ENCODE peak calls at places on chromosomes 5 and 9, in five cellular contexts. One of them, this sample, is unnamed.
A peak's percentile ranks its signal among the peaks of the same experiment; 100 is the strongest.

GRCh38 chr9:74645007-74645639 is 148.0 kb downstream of the RORB start:
- DNase-seq in H1: no peak
- DNase-seq in mesenchymal stem cell: peak; percentile 5
- DNase-seq in neuronal stem cell: peak; percentile 18
- DNase-seq in trophoblast cell: peak; percentile 52
- DNase-seq in this sample: no peak

GRCh38 chr5:89946514-89946913 is 463.0 kb downstream of the CETN3 start:
- DNase-seq in H1: no peak
- DNase-seq in mesenchymal stem cell: no peak
- DNase-seq in neuronal stem cell: no peak
- DNase-seq in trophoblast cell: no peak
- DNase-seq in this sample: no peak

GRCh38 chr5:122091942-122092600 is 14.0 kb upstream of the LOX start:
- DNase-seq in H1: no peak
- DNase-seq in mesenchymal stem cell: peak; percentile 69
- DNase-seq in neuronal stem cell: peak; percentile 29
- DNase-seq in trophoblast cell: peak; percentile 60
- DNase-seq in this sample: peak; percentile 77

GRCh38 chr5:31581498-31582099 is 49.5 kb downstream of the C5orf22 start:
- DNase-seq in H1: no peak
- DNase-seq in mesenchymal stem cell: peak; percentile 47
- DNase-seq in neuronal stem cell: peak; percentile 15
- DNase-seq in trophoblast cell: peak; percentile 72
- DNase-seq in this sample: peak; percentile 52

GRCh38 chr9:128421474-128422010 is 885 bp downstream of the CERCAM start:
- DNase-seq in H1: no peak
- DNase-seq in mesenchymal stem cell: no peak
- DNase-seq in neuronal stem cell: no peak
- DNase-seq in trophoblast cell: peak; percentile 58
- DNase-seq in this sample: no peak

GRCh38 chr5:122870219-122870856 is 24.9 kb downstream of the SNX24 start:
- DNase-seq in H1: no peak
- DNase-seq in mesenchymal stem cell: peak; percentile 48
- DNase-seq in neuronal stem cell: no peak
- DNase-seq in trophoblast cell: peak; percentile 64
- DNase-seq in this sample: peak; percentile 56

GRCh38 chr9:133387680-133388079 is 11.5 kb downstream of the STKLD1 start:
- DNase-seq in H1: no peak
- DNase-seq in mesenchymal stem cell: no peak
- DNase-seq in neuronal stem cell: no peak
- DNase-seq in trophoblast cell: peak; percentile 68
- DNase-seq in this sample: no peak

GRCh38 chr5:67089200-67089725 is 107.3 kb downstream of the CD180 start:
- DNase-seq in H1: no peak
- DNase-seq in mesenchymal stem cell: peak; percentile 50
- DNase-seq in neuronal stem cell: no peak
- DNase-seq in trophoblast cell: no peak
- DNase-seq in this sample: peak; percentile 65

GRCh38 chr5:86330736-86331135 is 287.0 kb upstream of the COX7C start:
- DNase-seq in H1: no peak
- DNase-seq in mesenchymal stem cell: no peak
- DNase-seq in neuronal stem cell: no peak
- DNase-seq in trophoblast cell: no peak
- DNase-seq in this sample: no peak

GRCh38 chr5:452856-453710 is 10.1 kb downstream of the EXOC3 start:
- DNase-seq in H1: no peak
- DNase-seq in mesenchymal stem cell: peak; percentile 88
- DNase-seq in neuronal stem cell: no peak
- DNase-seq in trophoblast cell: no peak
- DNase-seq in this sample: no peak

GRCh38 chr9:12538842-12539584 is 154.2 kb upstream of the TYRP1 start:
- DNase-seq in H1: no peak
- DNase-seq in mesenchymal stem cell: no peak
- DNase-seq in neuronal stem cell: no peak
- DNase-seq in trophoblast cell: no peak
- DNase-seq in this sample: no peak

GRCh38 chr9:120839146-120839545 is 3.6 kb downstream of the PSMD5 start:
- DNase-seq in H1: no peak
- DNase-seq in mesenchymal stem cell: peak; percentile 51
- DNase-seq in neuronal stem cell: no peak
- DNase-seq in trophoblast cell: peak; percentile 19
- DNase-seq in this sample: peak; percentile 44

GRCh38 chr9:73200694-73201432 is 49.2 kb downstream of the ANXA1 start:
- DNase-seq in H1: no peak
- DNase-seq in mesenchymal stem cell: peak; percentile 56
- DNase-seq in neuronal stem cell: peak; percentile 9
- DNase-seq in trophoblast cell: peak; percentile 76
- DNase-seq in this sample: peak; percentile 23

GRCh38 chr9:136111190-136111589 is 7.5 kb downstream of the TMEM250 start:
- DNase-seq in H1: no peak
- DNase-seq in mesenchymal stem cell: no peak
- DNase-seq in neuronal stem cell: no peak
- DNase-seq in trophoblast cell: no peak
- DNase-seq in this sample: no peak

GRCh38 chr9:35350212-35350611 is 139.7 kb upstream of the RUSC2 start:
- DNase-seq in H1: no peak
- DNase-seq in mesenchymal stem cell: no peak
- DNase-seq in neuronal stem cell: no peak
- DNase-seq in trophoblast cell: no peak
- DNase-seq in this sample: no peak

GRCh38 chr5:1104327-1105006 is 7.4 kb downstream of the SLC12A7 start:
- DNase-seq in H1: no peak
- DNase-seq in mesenchymal stem cell: no peak
- DNase-seq in neuronal stem cell: no peak
- DNase-seq in trophoblast cell: no peak
- DNase-seq in this sample: no peak

GRCh38 chr5:60668715-60669304 is 31.2 kb downstream of the DEPDC1B start:
- DNase-seq in H1: no peak
- DNase-seq in mesenchymal stem cell: peak; percentile 45
- DNase-seq in neuronal stem cell: no peak
- DNase-seq in trophoblast cell: peak; percentile 87
- DNase-seq in this sample: peak; percentile 41

GRCh38 chr5:74141053-74141452 is 499.5 kb downstream of the ENC1 start:
- DNase-seq in H1: no peak
- DNase-seq in mesenchymal stem cell: no peak
- DNase-seq in neuronal stem cell: no peak
- DNase-seq in trophoblast cell: no peak
- DNase-seq in this sample: peak; percentile 79

GRCh38 chr5:110547495-110547894 is 179.0 kb downstream of the TMEM232 start:
- DNase-seq in H1: no peak
- DNase-seq in mesenchymal stem cell: no peak
- DNase-seq in neuronal stem cell: no peak
- DNase-seq in trophoblast cell: no peak
- DNase-seq in this sample: no peak

GRCh38 chr9:91177661-91178280 is 183.9 kb downstream of the AUH start:
- DNase-seq in H1: no peak
- DNase-seq in mesenchymal stem cell: no peak
- DNase-seq in neuronal stem cell: no peak
- DNase-seq in trophoblast cell: no peak
- DNase-seq in this sample: peak; percentile 65

GRCh38 chr9:95605087-95605486 is 88.3 kb upstream of the PTCH1 start:
- DNase-seq in H1: no peak
- DNase-seq in mesenchymal stem cell: no peak
- DNase-seq in neuronal stem cell: peak; percentile 59
- DNase-seq in trophoblast cell: peak; percentile 48
- DNase-seq in this sample: no peak

GRCh38 chr5:1877434-1878049 is 5.2 kb downstream of the IRX4 start:
- DNase-seq in H1: no peak
- DNase-seq in mesenchymal stem cell: no peak
- DNase-seq in neuronal stem cell: no peak
- DNase-seq in trophoblast cell: no peak
- DNase-seq in this sample: no peak

GRCh38 chr5:68154119-68154857 is 61.3 kb upstream of the PIK3R1 start:
- DNase-seq in H1: no peak
- DNase-seq in mesenchymal stem cell: no peak
- DNase-seq in neuronal stem cell: no peak
- DNase-seq in trophoblast cell: no peak
- DNase-seq in this sample: no peak

GRCh38 chr9:99813739-99814138 is 7.9 kb upstream of the NR4A3 start:
- DNase-seq in H1: no peak
- DNase-seq in mesenchymal stem cell: no peak
- DNase-seq in neuronal stem cell: no peak
- DNase-seq in trophoblast cell: no peak
- DNase-seq in this sample: no peak

GRCh38 chr5:9551567-9551966 is 5.7 kb upstream of the SEMA5A start:
- DNase-seq in H1: no peak
- DNase-seq in mesenchymal stem cell: no peak
- DNase-seq in neuronal stem cell: no peak
- DNase-seq in trophoblast cell: no peak
- DNase-seq in this sample: no peak

GRCh38 chr5:126054593-126055347 is 368.4 kb upstream of the GRAMD2B start:
- DNase-seq in H1: no peak
- DNase-seq in mesenchymal stem cell: peak; percentile 11
- DNase-seq in neuronal stem cell: no peak
- DNase-seq in trophoblast cell: no peak
- DNase-seq in this sample: no peak

GRCh38 chr5:403995-404394 is 39.0 kb upstream of the EXOC3 start:
- DNase-seq in H1: no peak
- DNase-seq in mesenchymal stem cell: no peak
- DNase-seq in neuronal stem cell: no peak
- DNase-seq in trophoblast cell: no peak
- DNase-seq in this sample: no peak

GRCh38 chr9:134968011-134968822 is 50.5 kb upstream of the FCN1 start:
- DNase-seq in H1: no peak
- DNase-seq in mesenchymal stem cell: no peak
- DNase-seq in neuronal stem cell: peak; percentile 49
- DNase-seq in trophoblast cell: no peak
- DNase-seq in this sample: peak; percentile 28

GRCh38 chr9:115615821-115616665 is 498.1 kb upstream of the TNC start:
- DNase-seq in H1: no peak
- DNase-seq in mesenchymal stem cell: peak; percentile 78
- DNase-seq in neuronal stem cell: no peak
- DNase-seq in trophoblast cell: peak; percentile 94
- DNase-seq in this sample: peak; percentile 96

GRCh38 chr9:73515216-73515615 is 363.6 kb downstream of the ANXA1 start:
- DNase-seq in H1: no peak
- DNase-seq in mesenchymal stem cell: no peak
- DNase-seq in neuronal stem cell: no peak
- DNase-seq in trophoblast cell: no peak
- DNase-seq in this sample: no peak

GRCh38 chr9:108297025-108297424 is 558.8 kb downstream of the ACTL7B start:
- DNase-seq in H1: no peak
- DNase-seq in mesenchymal stem cell: peak; percentile 68
- DNase-seq in neuronal stem cell: no peak
- DNase-seq in trophoblast cell: peak; percentile 3
- DNase-seq in this sample: peak; percentile 73

GRCh38 chr5:123805300-123805699 is 293.3 kb downstream of the CSNK1G3 start:
- DNase-seq in H1: no peak
- DNase-seq in mesenchymal stem cell: no peak
- DNase-seq in neuronal stem cell: no peak
- DNase-seq in trophoblast cell: no peak
- DNase-seq in this sample: no peak

GRCh38 chr9:33022755-33023154 is 2.3 kb upstream of the DNAJA1 start:
- DNase-seq in H1: no peak
- DNase-seq in mesenchymal stem cell: no peak
- DNase-seq in neuronal stem cell: no peak
- DNase-seq in trophoblast cell: no peak
- DNase-seq in this sample: no peak
- H3K14ac ChIP-seq in H1: no peak overlapping the region
- H3K14ac ChIP-seq in mesenchymal stem cell: no peak overlapping the region
- H3K14ac ChIP-seq in neuronal stem cell: no peak overlapping the region
- H3K14ac ChIP-seq in trophoblast cell: no peak overlapping the region
- H3K14ac ChIP-seq in this sample: no peak overlapping the region

DNA sequence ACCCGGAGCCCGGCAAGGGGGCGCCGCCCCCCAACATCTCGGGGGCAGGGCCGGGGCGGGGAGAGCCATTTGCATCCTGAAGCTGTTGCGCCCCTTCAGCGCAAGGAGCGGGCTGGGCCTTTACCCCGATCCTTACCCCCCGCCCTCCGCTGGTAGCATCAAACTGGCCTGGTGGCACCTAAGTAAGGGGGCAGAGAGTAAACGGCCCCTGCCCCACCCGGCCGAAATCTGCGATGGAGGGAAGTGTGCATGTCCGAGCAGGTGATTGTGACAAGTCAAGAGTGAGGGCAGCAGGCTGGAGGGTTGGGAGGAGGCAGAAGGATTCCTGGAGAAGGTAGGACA is 101.2 kb downstream of the ESM1 start:
- DNase-seq in H1: no peak
- DNase-seq in mesenchymal stem cell: no peak
- DNase-seq in neuronal stem cell: no peak
- DNase-seq in trophoblast cell: no peak
- DNase-seq in this sample: no peak
- H3K4me3 ChIP-seq in H1: peak overlapping the region; percentile 70
- H3K4me3 ChIP-seq in mesenchymal stem cell: peak overlapping the region; percentile 54
- H3K4me3 ChIP-seq in neuronal stem cell: no peak overlapping the region
- H3K4me3 ChIP-seq in trophoblast cell: peak overlapping the region; percentile 53
- H3K4me3 ChIP-seq in this sample: peak overlapping the region; percentile 30

GRCh38 chr5:180830253-180831138 is 27.9 kb upstream of the MGAT1 start:
- DNase-seq in H1: no peak
- DNase-seq in mesenchymal stem cell: no peak
- DNase-seq in neuronal stem cell: no peak
- DNase-seq in trophoblast cell: peak; percentile 57
- DNase-seq in this sample: peak; percentile 39
- H3K14ac ChIP-seq in H1: no peak overlapping the region
- H3K14ac ChIP-seq in mesenchymal stem cell: peak overlapping the region; percentile 97
- H3K14ac ChIP-seq in neuronal stem cell: peak overlapping the region; percentile 67
- H3K14ac ChIP-seq in trophoblast cell: peak overlapping the region; percentile 98
- H3K14ac ChIP-seq in this sample: peak overlapping the region; percentile 93

GRCh38 chr5:72505026-72505425 is 2.2 kb downstream of the ZNF366 start:
- DNase-seq in H1: no peak
- DNase-seq in mesenchymal stem cell: no peak
- DNase-seq in neuronal stem cell: no peak
- DNase-seq in trophoblast cell: no peak
- DNase-seq in this sample: no peak

GRCh38 chr5:72507360-72508238 is at the start of gene ZNF366:
- DNase-seq in H1: no peak
- DNase-seq in mesenchymal stem cell: peak; percentile 50
- DNase-seq in neuronal stem cell: no peak
- DNase-seq in trophoblast cell: no peak
- DNase-seq in this sample: peak; percentile 44

GRCh38 chr5:72505539-72505938 is 1.7 kb downstream of the ZNF366 start:
- DNase-seq in H1: no peak
- DNase-seq in mesenchymal stem cell: no peak
- DNase-seq in neuronal stem cell: no peak
- DNase-seq in trophoblast cell: no peak
- DNase-seq in this sample: no peak

GRCh38 chr5:72503888-72504491 is 3.2 kb downstream of the ZNF366 start:
- DNase-seq in H1: no peak
- DNase-seq in mesenchymal stem cell: peak; percentile 58
- DNase-seq in neuronal stem cell: no peak
- DNase-seq in trophoblast cell: peak; percentile 42
- DNase-seq in this sample: peak; percentile 44

GRCh38 chr5:72506150-72506549 is 1.1 kb downstream of the ZNF366 start:
- DNase-seq in H1: no peak
- DNase-seq in mesenchymal stem cell: no peak
- DNase-seq in neuronal stem cell: no peak
- DNase-seq in trophoblast cell: no peak
- DNase-seq in this sample: no peak
- H3K4me3 ChIP-seq in H1: no peak overlapping the region
- H3K4me3 ChIP-seq in mesenchymal stem cell: no peak overlapping the region
- H3K4me3 ChIP-seq in neuronal stem cell: no peak overlapping the region
- H3K4me3 ChIP-seq in trophoblast cell: no peak overlapping the region
- H3K4me3 ChIP-seq in this sample: no peak overlapping the region

DNA sequence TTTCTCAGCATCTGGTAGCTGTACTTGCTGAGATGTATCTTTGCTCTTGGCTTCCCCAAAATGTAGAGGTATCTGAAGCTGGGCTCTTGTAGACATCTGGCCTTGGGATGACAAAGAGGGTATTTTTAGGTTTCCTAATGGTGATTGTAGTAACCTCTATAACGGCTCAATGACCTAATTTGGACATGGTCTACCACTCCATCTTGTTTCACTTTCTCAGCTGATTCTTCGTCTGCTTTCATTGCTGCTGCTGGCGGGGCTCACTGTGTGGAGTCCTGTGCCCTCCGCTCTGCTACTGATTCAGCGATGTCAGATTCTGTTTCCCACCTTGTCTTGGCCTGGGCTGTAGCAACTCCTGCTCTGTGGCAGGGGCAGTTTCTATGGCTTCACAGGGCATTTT is 12.7 kb upstream of the MARCHF11 start:
- DNase-seq in H1: no peak
- DNase-seq in mesenchymal stem cell: no peak
- DNase-seq in neuronal stem cell: no peak
- DNase-seq in trophoblast cell: no peak
- DNase-seq in this sample: no peak
- H3K14ac ChIP-seq in H1: no peak overlapping the region
- H3K14ac ChIP-seq in mesenchymal stem cell: no peak overlapping the region
- H3K14ac ChIP-seq in neuronal stem cell: no peak overlapping the region
- H3K14ac ChIP-seq in trophoblast cell: no peak overlapping the region
- H3K14ac ChIP-seq in this sample: no peak overlapping the region

This sample was measured in IMR-90.